ENCODE peak calls at places on chromosome 15, in nine cellular contexts. L is EH; Z is T-helper 17 cell; O is globus pallidus; R is erythroblast; T is foreskin fibroblast; J is CD4-positive, alpha-beta memory T cell; B is NCI-H146; N is dermis microvascular lymphatic vessel endothelial cell. P is an unnamed sample.

GRCh38 chr15:62648954-62649353 is 393.6 kb upstream of the TPM1 start:
- DNase-seq in N (no peak), T (no peak), B (no peak), L (peak; percentile 43), O (no peak), J (no peak), Z (no peak), R (peak; percentile 52), P (peak; percentile 17)

GRCh38 chr15:29822685-29823459 is 604 bp upstream of the TJP1 start:
- DNase-seq in Z (no peak), O (peak; percentile 70), T (peak; percentile 92), B (no peak), N (no peak), R (peak; percentile 32), J (no peak), L (peak; percentile 90), P (no peak)

GRCh38 chr15:34879112-34879511 is 83.8 kb upstream of the ACTC1 start:
- DNase-seq in N (no peak), L (no peak), R (no peak), Z (no peak), O (no peak), J (no peak), B (no peak), T (no peak), P (peak; percentile 25)

GRCh38 chr15:79923068-79923514 is 26.3 kb upstream of the MTHFS start:
- DNase-seq in T (peak; percentile 76), B (peak; percentile 76), J (no peak), O (peak; percentile 26), N (no peak), L (peak; percentile 58), Z (peak; percentile 54), R (peak; percentile 61), P (peak; percentile 72)

GRCh38 chr15:71152542-71152941 is 37.3 kb downstream of the THSD4 start:
- DNase-seq in N (no peak), Z (no peak), T (peak; percentile 22), B (no peak), J (no peak), O (no peak), L (no peak), R (no peak), P (no peak)

GRCh38 chr15:61112231-61112630 is 116.9 kb downstream of the RORA start:
- DNase-seq in L (no peak), T (no peak), O (no peak), J (no peak), Z (no peak), B (peak; percentile 46), R (no peak), N (no peak), P (no peak)

GRCh38 chr15:75666823-75667501 is 19.2 kb downstream of the SNX33 start:
- DNase-seq in T (peak; percentile 99), B (peak; percentile 2), J (no peak), R (no peak), O (no peak), N (peak; percentile 91), Z (no peak), L (peak; percentile 100), P (no peak)

GRCh38 chr15:95175914-95176658 is 944.7 kb downstream of the MCTP2 start:
- DNase-seq in Z (no peak), J (no peak), R (no peak), T (peak; percentile 88), B (no peak), O (no peak), L (peak; percentile 10), N (no peak), P (peak; percentile 63)

GRCh38 chr15:56832125-56832524 is 86.3 kb upstream of the TCF12 start:
- DNase-seq in T (peak; percentile 67), R (no peak), Z (no peak), J (no peak), N (no peak), L (no peak), B (no peak), O (peak; percentile 66), P (no peak)

GRCh38 chr15:36887214-36888017 is 212.9 kb downstream of the MEIS2 start:
- DNase-seq in O (no peak), L (peak; percentile 8), J (no peak), N (no peak), T (no peak), R (no peak), B (no peak), Z (no peak), P (peak; percentile 33)

GRCh38 chr15:78263907-78264303 is 457 bp upstream of the DNAJA4 start:
- DNase-seq in L (no peak), B (no peak), Z (no peak), J (no peak), T (no peak), O (no peak), N (no peak), R (peak; percentile 70), P (no peak)

GRCh38 chr15:30974112-30974511 is 17.3 kb downstream of the MTMR10 start:
- DNase-seq in B (no peak), J (no peak), O (no peak), R (no peak), Z (no peak), T (no peak), L (no peak), N (no peak), P (no peak)

GRCh38 chr15:76994496-76994895 is 430 bp upstream of the PSTPIP1 start:
- DNase-seq in O (no peak), B (no peak), Z (no peak), R (no peak), J (peak; percentile 19), T (no peak), L (no peak), N (no peak), P (no peak)

GRCh38 chr15:29747837-29748417 is 74.3 kb downstream of the TJP1 start:
- DNase-seq in T (peak; percentile 31), N (peak; percentile 29), Z (no peak), R (peak; percentile 5), J (no peak), B (no peak), O (no peak), L (peak; percentile 26), P (peak; percentile 1)

GRCh38 chr15:89416339-89417183 is 79.8 kb downstream of the RHCG start:
- DNase-seq in B (peak; percentile 66), Z (peak; percentile 50), J (peak; percentile 53), R (peak; percentile 89), O (no peak), N (peak; percentile 25), T (peak; percentile 66), L (peak; percentile 66), P (peak; percentile 90)

GRCh38 chr15:31782951-31783350 is 247.4 kb upstream of the CHRNA7 start:
- DNase-seq in J (no peak), T (no peak), L (no peak), B (no peak), N (no peak), R (no peak), O (no peak), Z (no peak), P (no peak)

GRCh38 chr15:33027636-33028035 is 166.9 kb downstream of the FMN1 start:
- DNase-seq in O (no peak), R (no peak), Z (no peak), N (no peak), L (no peak), B (no peak), J (no peak), T (no peak), P (no peak)

GRCh38 chr15:28935316-28935715 is 49.5 kb downstream of the APBA2 start:
- DNase-seq in T (peak; percentile 44), Z (no peak), R (peak; percentile 11), N (no peak), L (peak; percentile 22), J (no peak), O (no peak), B (no peak), P (peak; percentile 76)

GRCh38 chr15:40536501-40536900 is 28.3 kb downstream of the CCDC32 start:
- DNase-seq in Z (no peak), N (no peak), L (peak; percentile 18), J (no peak), O (no peak), T (peak; percentile 88), B (no peak), R (peak; percentile 46), P (no peak)

GRCh38 chr15:41923424-41923999 is 29.7 kb upstream of the SPTBN5 start:
- DNase-seq in N (no peak), T (no peak), R (no peak), B (no peak), J (no peak), O (no peak), Z (no peak), L (no peak), P (no peak)

P was measured in OCI-M1.